ENCODE peak calls at places on chromosome 22, in four cellular contexts. One of them, this sample, is unnamed. For H3K4me1, the result is how much of the 10 kb centered on the place peaks cover.

GRCh38 chr22:42368379-42369249 is 63.6 kb downstream of the NFAM1 start:
- DNase-seq in stomach: no peak
- DNase-seq in transverse colon: peak
- DNase-seq in sigmoid colon: peak
- DNase-seq in this sample: no peak

GRCh38 chr22:23547818-23548500 is 32.1 kb downstream of the IGLL1 start:
- DNase-seq in sigmoid colon: peak
- DNase-seq in transverse colon: no peak
- DNase-seq in stomach: no peak
- DNase-seq in this sample: no peak

GRCh38 chr22:32574957-32575893 is 100.6 kb downstream of the FBXO7 start:
- DNase-seq in transverse colon: no peak
- DNase-seq in sigmoid colon: no peak
- DNase-seq in stomach: no peak
- DNase-seq in this sample: no peak

GRCh38 chr22:26573026-26573662 is 16.8 kb downstream of the TPST2 start:
- DNase-seq in stomach: peak
- DNase-seq in sigmoid colon: peak
- DNase-seq in transverse colon: peak
- DNase-seq in this sample: peak

GRCh38 chr22:49368976-49369725 is 458.5 kb downstream of the BRD1 start:
- DNase-seq in sigmoid colon: peak
- DNase-seq in stomach: peak
- DNase-seq in transverse colon: no peak
- DNase-seq in this sample: no peak

GRCh38 chr22:47169801-47170140 is 407.3 kb downstream of the TBC1D22A start:
- DNase-seq in stomach: peak
- DNase-seq in transverse colon: peak
- DNase-seq in sigmoid colon: no peak
- DNase-seq in this sample: no peak

GRCh38 chr22:42813501-42813900 is 43.6 kb downstream of the ARFGAP3 start:
- DNase-seq in stomach: no peak
- DNase-seq in sigmoid colon: no peak
- DNase-seq in transverse colon: no peak
- DNase-seq in this sample: no peak

GRCh38 chr22:19040581-19041402 is 81.4 kb downstream of the DGCR2 start:
- DNase-seq in stomach: no peak
- DNase-seq in transverse colon: no peak
- DNase-seq in sigmoid colon: peak
- DNase-seq in this sample: no peak

GRCh38 chr22:24235315-24235714 is 9.6 kb downstream of the GGT5 start:
- DNase-seq in transverse colon: no peak
- DNase-seq in stomach: no peak
- DNase-seq in sigmoid colon: no peak
- DNase-seq in this sample: no peak

GRCh38 chr22:25051983-25052710 is 99.6 kb downstream of the KIAA1671 start:
- DNase-seq in sigmoid colon: no peak
- DNase-seq in stomach: peak
- DNase-seq in transverse colon: peak
- DNase-seq in this sample: no peak

GRCh38 chr22:42296381-42296853 is 26.0 kb upstream of the TCF20 start:
- DNase-seq in sigmoid colon: peak
- DNase-seq in transverse colon: peak
- DNase-seq in stomach: peak
- DNase-seq in this sample: no peak

GRCh38 chr22:45686842-45687241 is 15.2 kb downstream of the ATXN10 start:
- DNase-seq in transverse colon: no peak
- DNase-seq in stomach: no peak
- DNase-seq in sigmoid colon: no peak
- DNase-seq in this sample: no peak

GRCh38 chr22:45688606-45689080 is 17.0 kb downstream of the ATXN10 start:
- DNase-seq in transverse colon: no peak
- DNase-seq in sigmoid colon: no peak
- DNase-seq in stomach: no peak
- DNase-seq in this sample: no peak

GRCh38 chr22:45689195-45689594 is 17.6 kb downstream of the ATXN10 start:
- DNase-seq in stomach: no peak
- DNase-seq in sigmoid colon: no peak
- DNase-seq in transverse colon: no peak
- DNase-seq in this sample: no peak

GRCh38 chr22:45692549-45692948 is 20.9 kb downstream of the ATXN10 start:
- DNase-seq in sigmoid colon: no peak
- DNase-seq in stomach: no peak
- DNase-seq in transverse colon: no peak
- DNase-seq in this sample: no peak

DNA sequence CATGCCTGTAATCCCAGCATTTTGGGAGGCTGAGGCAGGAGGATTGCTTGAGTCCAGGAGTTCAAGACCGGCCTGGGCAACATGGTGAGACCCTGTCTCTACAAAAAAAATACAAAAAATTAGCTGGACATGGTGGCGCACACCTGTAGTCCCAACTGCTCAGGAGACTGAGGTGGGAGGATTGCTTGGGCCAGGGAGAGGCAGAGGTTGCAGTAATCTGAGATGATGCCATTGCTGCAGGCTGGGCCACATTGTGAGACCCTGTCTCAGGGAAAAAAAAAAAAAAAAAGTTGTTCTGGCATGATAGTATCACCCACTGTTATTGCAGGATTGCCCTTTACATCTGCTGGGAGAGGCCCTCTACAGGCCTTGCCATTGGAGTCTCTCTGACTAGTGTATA is 18.4 kb downstream of the ATXN10 start:
- DNase-seq in sigmoid colon: no peak
- DNase-seq in stomach: no peak
- DNase-seq in transverse colon: no peak
- DNase-seq in this sample: no peak
- TF ChIP-seq EP300 in sigmoid colon: no peak
- TF ChIP-seq EP300 in stomach: no peak
- TF ChIP-seq EP300 in transverse colon: no peak
- TF ChIP-seq EP300 in this sample: no peak

GRCh38 chr22:21980547-21980946 is 2.0 kb downstream of the TOP3B start:
- DNase-seq in sigmoid colon: peak
- DNase-seq in transverse colon: no peak
- DNase-seq in stomach: no peak
- DNase-seq in this sample: no peak

GRCh38 chr22:21985214-21985613 is 2.6 kb upstream of the TOP3B start:
- DNase-seq in sigmoid colon: no peak
- DNase-seq in transverse colon: no peak
- DNase-seq in stomach: no peak
- DNase-seq in this sample: no peak

GRCh38 chr22:21984793-21985192 is 2.2 kb upstream of the TOP3B start:
- DNase-seq in transverse colon: no peak
- DNase-seq in sigmoid colon: no peak
- DNase-seq in stomach: no peak
- DNase-seq in this sample: no peak

GRCh38 chr22:21981874-21982273 is 713 bp downstream of the TOP3B start:
- DNase-seq in transverse colon: no peak
- DNase-seq in stomach: no peak
- DNase-seq in sigmoid colon: no peak
- DNase-seq in this sample: no peak

GRCh38 chr22:21982338-21982965 is at the start of gene TOP3B:
- DNase-seq in transverse colon: peak
- DNase-seq in sigmoid colon: peak
- DNase-seq in stomach: peak
- DNase-seq in this sample: peak
- TF ChIP-seq CTCF in transverse colon: no peak
- TF ChIP-seq CTCF in sigmoid colon: no peak
- TF ChIP-seq CTCF in stomach: no peak
- TF ChIP-seq CTCF in this sample: no peak

DNA sequence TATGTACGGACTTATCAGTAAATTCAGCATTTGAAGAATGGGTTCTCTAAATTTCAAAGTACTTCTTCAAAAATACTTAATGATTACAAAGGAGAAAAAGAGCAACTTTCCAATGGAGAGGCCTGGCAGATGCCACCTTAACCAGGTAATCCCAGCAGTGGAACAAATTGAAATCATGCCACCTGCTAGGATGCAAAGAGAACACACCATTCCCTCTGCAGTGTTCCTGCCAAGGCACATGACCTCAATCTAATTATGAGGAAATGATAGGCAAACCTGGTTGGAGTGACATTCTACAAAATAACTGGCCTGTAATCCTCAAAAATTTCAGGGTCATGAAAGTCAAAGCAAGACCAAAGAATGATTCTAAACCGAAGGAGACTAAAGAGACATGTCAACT is 21.5 kb downstream of the TNRC6B start:
- DNase-seq in sigmoid colon: no peak
- DNase-seq in stomach: no peak
- DNase-seq in transverse colon: no peak
- DNase-seq in this sample: no peak
- H3K4me1 ChIP-seq in sigmoid colon: under half
- H3K4me1 ChIP-seq in stomach: half or more
- H3K4me1 ChIP-seq in transverse colon: under half
- H3K4me1 ChIP-seq in this sample: under half

GRCh38 chr22:20421507-20421874 is 16.1 kb downstream of the SCARF2 start:
- DNase-seq in sigmoid colon: peak
- DNase-seq in stomach: no peak
- DNase-seq in transverse colon: no peak
- DNase-seq in this sample: no peak

GRCh38 chr22:20414450-20414849 is 20.5 kb downstream of the ZNF74 start:
- DNase-seq in sigmoid colon: peak
- DNase-seq in stomach: no peak
- DNase-seq in transverse colon: no peak
- DNase-seq in this sample: no peak

GRCh38 chr22:20419664-20419951 is 18.0 kb downstream of the SCARF2 start:
- DNase-seq in transverse colon: no peak
- DNase-seq in sigmoid colon: peak
- DNase-seq in stomach: no peak
- DNase-seq in this sample: no peak

GRCh38 chr22:20420157-20420842 is 17.3 kb downstream of the SCARF2 start:
- DNase-seq in stomach: no peak
- DNase-seq in sigmoid colon: peak
- DNase-seq in transverse colon: no peak
- DNase-seq in this sample: no peak

DNA sequence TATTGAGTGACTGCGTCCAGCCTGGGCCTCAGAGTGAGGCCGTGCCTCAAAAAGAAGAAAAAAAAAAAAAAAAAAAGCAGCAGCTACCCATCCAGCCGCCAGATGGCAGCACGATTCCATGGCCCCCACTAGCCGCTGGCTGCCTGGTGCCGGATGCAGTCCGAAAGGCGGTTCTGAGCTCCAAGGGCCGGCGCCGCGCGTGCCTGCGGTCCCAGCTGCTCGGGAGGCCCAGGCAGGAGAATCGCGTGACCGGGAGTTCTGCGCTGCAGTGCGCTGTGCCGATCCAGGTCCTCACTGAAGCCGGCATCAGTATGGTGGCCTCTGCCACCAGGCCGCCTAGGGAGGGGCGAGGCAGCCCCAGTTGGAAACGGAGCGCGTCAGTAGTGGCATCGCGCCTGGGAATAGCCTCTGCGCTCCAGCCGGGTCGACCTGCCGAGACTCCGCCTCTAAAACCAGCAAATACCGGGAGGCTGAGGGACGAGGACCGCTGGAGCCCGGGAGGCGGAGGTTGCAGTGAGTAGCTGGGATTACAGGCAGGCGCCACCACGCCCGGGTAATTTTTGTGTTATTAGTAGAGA is 19.3 kb downstream of the SCARF2 start:
- DNase-seq in stomach: peak
- DNase-seq in transverse colon: peak
- DNase-seq in sigmoid colon: peak
- DNase-seq in this sample: peak
- TF ChIP-seq EP300 in stomach: no peak
- TF ChIP-seq EP300 in transverse colon: no peak
- TF ChIP-seq EP300 in sigmoid colon: no peak
- TF ChIP-seq EP300 in this sample: no peak

GRCh38 chr22:36771376-36772063 is 4.4 kb downstream of the IFT27 start:
- DNase-seq in stomach: no peak
- DNase-seq in transverse colon: no peak
- DNase-seq in sigmoid colon: peak
- DNase-seq in this sample: no peak

GRCh38 chr22:36772451-36772850 is 3.5 kb downstream of the IFT27 start:
- DNase-seq in stomach: no peak
- DNase-seq in transverse colon: no peak
- DNase-seq in sigmoid colon: peak
- DNase-seq in this sample: no peak

GRCh38 chr22:36775589-36775965 is 342 bp downstream of the IFT27 start:
- DNase-seq in stomach: peak
- DNase-seq in sigmoid colon: peak
- DNase-seq in transverse colon: peak
- DNase-seq in this sample: no peak

GRCh38 chr22:36775966-36776669 is at the start of gene IFT27:
- DNase-seq in transverse colon: peak
- DNase-seq in sigmoid colon: peak
- DNase-seq in stomach: peak
- DNase-seq in this sample: peak

GRCh38 chr22:36773935-36774334 is 2.0 kb downstream of the IFT27 start:
- DNase-seq in sigmoid colon: no peak
- DNase-seq in stomach: no peak
- DNase-seq in transverse colon: no peak
- DNase-seq in this sample: no peak
- TF ChIP-seq CTCF in sigmoid colon: peak
- TF ChIP-seq CTCF in stomach: peak
- TF ChIP-seq CTCF in transverse colon: peak
- TF ChIP-seq CTCF in this sample: no peak

GRCh38 chr22:17741866-17742527 is 32.3 kb downstream of the BID start:
- DNase-seq in stomach: no peak
- DNase-seq in transverse colon: no peak
- DNase-seq in sigmoid colon: no peak
- DNase-seq in this sample: no peak
- H3K4me1 ChIP-seq in stomach: under half
- H3K4me1 ChIP-seq in transverse colon: under half
- H3K4me1 ChIP-seq in sigmoid colon: under half
- H3K4me1 ChIP-seq in this sample: under half

GRCh38 chr22:45507798-45508197 is 5.1 kb downstream of the FBLN1 start:
- DNase-seq in stomach: no peak
- DNase-seq in transverse colon: no peak
- DNase-seq in sigmoid colon: no peak
- DNase-seq in this sample: no peak
- TF ChIP-seq EP300 in stomach: no peak
- TF ChIP-seq EP300 in transverse colon: no peak
- TF ChIP-seq EP300 in sigmoid colon: no peak
- TF ChIP-seq EP300 in this sample: no peak

GRCh38 chr22:22538226-22538989 is 18.3 kb upstream of the ZNF280A start:
- DNase-seq in stomach: no peak
- DNase-seq in transverse colon: no peak
- DNase-seq in sigmoid colon: no peak
- DNase-seq in this sample: no peak
- TF ChIP-seq CTCF in stomach: no peak
- TF ChIP-seq CTCF in transverse colon: no peak
- TF ChIP-seq CTCF in sigmoid colon: no peak
- TF ChIP-seq CTCF in this sample: no peak

DNA sequence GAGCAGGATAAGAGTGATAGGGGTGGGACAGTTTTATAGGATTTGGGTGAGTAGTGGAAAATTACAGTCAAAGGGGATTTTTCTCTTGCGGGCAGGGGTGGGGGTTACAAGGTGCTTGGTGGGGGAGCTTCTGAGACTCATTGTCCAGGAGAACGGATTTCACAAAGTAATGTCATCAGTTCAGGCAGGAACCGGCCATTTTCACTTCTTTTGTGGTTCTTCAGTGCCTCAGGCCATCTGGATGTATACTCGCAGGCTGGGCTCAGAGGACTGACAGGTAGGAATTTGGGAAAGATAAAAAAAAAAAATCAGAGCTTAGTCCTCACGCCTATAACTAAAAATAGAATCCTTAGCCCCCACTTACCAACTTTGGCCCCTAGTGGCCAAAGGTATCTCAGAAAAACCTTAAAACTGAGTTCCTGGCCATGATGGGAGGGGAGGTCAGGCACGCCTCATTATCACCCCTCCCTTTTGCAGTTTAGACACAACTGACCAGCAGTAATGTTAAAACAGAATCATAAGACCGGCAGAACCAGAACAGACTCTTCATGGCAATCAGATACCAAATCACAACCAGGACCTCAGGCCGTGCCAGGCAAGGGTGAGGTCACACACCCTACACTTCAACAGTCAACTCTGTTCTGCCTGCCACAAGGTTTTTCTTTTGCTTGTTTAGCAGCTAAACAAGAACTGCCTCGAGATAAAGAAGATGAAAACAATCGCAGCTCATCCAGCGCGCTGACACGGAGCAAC is 8.9 kb upstream of the APOBEC3G start:
- DNase-seq in stomach: no peak
- DNase-seq in sigmoid colon: no peak
- DNase-seq in transverse colon: no peak
- DNase-seq in this sample: no peak
- H3K4me1 ChIP-seq in stomach: under half
- H3K4me1 ChIP-seq in sigmoid colon: under half
- H3K4me1 ChIP-seq in transverse colon: under half
- H3K4me1 ChIP-seq in this sample: under half